ENCODE peak calls at places on chromosomes 13 and 19, in four cellular contexts. S is IMR-90, N is mesendoderm, L is H1. G is an unnamed sample.

GRCh38 chr13:85879014-85879413 is 79.8 kb upstream of the SLITRK6 start:
- DNase-seq in S (no peak), N (no peak), L (no peak), G (no peak)

GRCh38 chr13:109790951-109791605 is 4.7 kb upstream of the IRS2 start:
- DNase-seq in S (peak), N (peak), L (no peak), G (peak)

GRCh38 chr13:92136449-92137180 is 738.2 kb downstream of the GPC5 start:
- DNase-seq in S (no peak), N (no peak), L (no peak), G (no peak)

GRCh38 chr13:36530050-36530789 is 97.9 kb downstream of the CCNA1 start:
- DNase-seq in S (no peak), N (peak), L (no peak), G (no peak)

GRCh38 chr13:40082644-40083043 is 427.2 kb downstream of the COG6 start:
- DNase-seq in S (no peak), N (no peak), L (no peak), G (no peak)

GRCh38 chr19:48102870-48103751 is 7.5 kb downstream of the PLA2G4C start:
- DNase-seq in S (peak), N (peak), L (no peak), G (peak)

GRCh38 chr19:52492991-52493470 is 34.4 kb upstream of the ZNF808 start:
- DNase-seq in S (no peak), N (peak), L (peak), G (peak)

GRCh38 chr13:20118268-20119140 is 42.3 kb downstream of the GJA3 start:
- DNase-seq in S (no peak), N (peak), L (no peak), G (peak)

GRCh38 chr19:12668937-12669271 is 2.3 kb downstream of the WDR83 start:
- DNase-seq in S (peak), N (peak), L (no peak), G (no peak)

GRCh38 chr19:1864480-1865171 is 1.2 kb upstream of the KLF16 start:
- DNase-seq in S (peak), N (peak), L (no peak), G (peak)

GRCh38 chr13:32737111-32737571 is 150.9 kb downstream of the PDS5B start:
- DNase-seq in S (no peak), N (no peak), L (no peak), G (no peak)

GRCh38 chr19:2329162-2329505 is 650 bp downstream of the SPPL2B start:
- DNase-seq in S (no peak), N (no peak), L (no peak), G (no peak)

GRCh38 chr13:73090116-73090811 is 31.5 kb downstream of the KLF5 start:
- DNase-seq in S (peak), N (peak), L (peak), G (peak)

GRCh38 chr13:46580362-46580839 is 27.4 kb downstream of the LRCH1 start:
- DNase-seq in S (no peak), N (no peak), L (no peak), G (no peak)

GRCh38 chr13:27079421-27079958 is 92.1 kb downstream of the USP12 start:
- DNase-seq in S (peak), N (peak), L (peak), G (peak)

GRCh38 chr13:21569686-21570085 is 34.3 kb downstream of the MICU2 start:
- DNase-seq in S (no peak), N (no peak), L (no peak), G (no peak)

GRCh38 chr13:112873851-112874750 is 94.9 kb upstream of the MCF2L start:
- DNase-seq in S (peak), N (peak), L (peak), G (peak)

GRCh38 chr19:3479819-3480215 is 508 bp downstream of the SMIM24 start:
- DNase-seq in S (no peak), N (peak), L (no peak), G (peak)

GRCh38 chr19:12757544-12758274 is 6.1 kb downstream of the BEST2 start:
- DNase-seq in S (peak), N (peak), L (peak), G (peak)

GRCh38 chr13:22275393-22275792 is 604.5 kb downstream of the FGF9 start:
- DNase-seq in S (no peak), N (no peak), L (no peak), G (no peak)

GRCh38 chr13:27411393-27411792 is 13.0 kb upstream of the GTF3A start:
- DNase-seq in S (no peak), N (peak), L (no peak), G (no peak)

GRCh38 chr19:38649305-38650179 is 2.1 kb downstream of the ACTN4 start:
- DNase-seq in S (no peak), N (no peak), L (no peak), G (no peak)

GRCh38 chr13:83327091-83327490 is 555.2 kb downstream of the SLITRK1 start:
- DNase-seq in S (no peak), N (no peak), L (no peak), G (no peak)

GRCh38 chr13:33312150-33312908 is 26.8 kb upstream of the STARD13 start:
- DNase-seq in S (peak), N (peak), L (no peak), G (no peak)

GRCh38 chr13:73061478-73062275 is 2.9 kb downstream of the KLF5 start:
- DNase-seq in S (no peak), N (peak), L (no peak), G (no peak)

GRCh38 chr13:100694722-100695644 is 20.4 kb upstream of the TMTC4 start:
- DNase-seq in S (peak), N (peak), L (peak), G (peak)

GRCh38 chr19:295687-296370 is 4.6 kb upstream of the PLPP2 start:
- DNase-seq in S (no peak), N (peak), L (no peak), G (no peak)

GRCh38 chr13:102035969-102036368 is 365.9 kb downstream of the FGF14 start:
- DNase-seq in S (no peak), N (no peak), L (no peak), G (no peak)

GRCh38 chr13:96650301-96650886 is 343.9 kb downstream of the OXGR1 start:
- DNase-seq in S (no peak), N (peak), L (no peak), G (no peak)

GRCh38 chr19:13060964-13061927 is 41.4 kb downstream of the LYL1 start:
- DNase-seq in S (peak), N (peak), L (no peak), G (peak)

GRCh38 chr19:19654441-19654840 is 9.0 kb downstream of the ATP13A1 start:
- DNase-seq in S (no peak), N (no peak), L (no peak), G (no peak)

GRCh38 chr13:111115841-111116500 is 861 bp downstream of the ARHGEF7 start:
- DNase-seq in S (peak), N (peak), L (no peak), G (no peak)

GRCh38 chr13:47546265-47546962 is 454.7 kb downstream of the SUCLA2 start:
- DNase-seq in S (no peak), N (no peak), L (no peak), G (no peak)

GRCh38 chr13:25911020-25911419 is 140.8 kb downstream of the SHISA2 start:
- DNase-seq in S (no peak), N (peak), L (peak), G (peak)

GRCh38 chr13:26881154-26881553 is 120.6 kb upstream of the GPR12 start:
- DNase-seq in S (peak), N (no peak), L (no peak), G (no peak)

GRCh38 chr13:101325423-101325822 is 90.9 kb downstream of the NALCN start:
- DNase-seq in S (no peak), N (no peak), L (no peak), G (no peak)

GRCh38 chr19:29299416-29300380 is 86.7 kb upstream of the UQCRFS1 start:
- DNase-seq in S (no peak), N (no peak), L (no peak), G (no peak)

GRCh38 chr19:35777411-35777841 is 2.1 kb downstream of the ARHGAP33 start:
- DNase-seq in S (no peak), N (peak), L (no peak), G (peak)

GRCh38 chr19:35774274-35775045 is 904 bp upstream of the ARHGAP33 start:
- DNase-seq in S (no peak), N (no peak), L (no peak), G (peak)

GRCh38 chr19:35775046-35775297 is 392 bp upstream of the ARHGAP33 start:
- DNase-seq in S (no peak), N (no peak), L (no peak), G (no peak)

GRCh38 chr19:35776102-35776788 is 881 bp downstream of the ARHGAP33 start:
- DNase-seq in S (no peak), N (no peak), L (no peak), G (no peak)

DNA sequence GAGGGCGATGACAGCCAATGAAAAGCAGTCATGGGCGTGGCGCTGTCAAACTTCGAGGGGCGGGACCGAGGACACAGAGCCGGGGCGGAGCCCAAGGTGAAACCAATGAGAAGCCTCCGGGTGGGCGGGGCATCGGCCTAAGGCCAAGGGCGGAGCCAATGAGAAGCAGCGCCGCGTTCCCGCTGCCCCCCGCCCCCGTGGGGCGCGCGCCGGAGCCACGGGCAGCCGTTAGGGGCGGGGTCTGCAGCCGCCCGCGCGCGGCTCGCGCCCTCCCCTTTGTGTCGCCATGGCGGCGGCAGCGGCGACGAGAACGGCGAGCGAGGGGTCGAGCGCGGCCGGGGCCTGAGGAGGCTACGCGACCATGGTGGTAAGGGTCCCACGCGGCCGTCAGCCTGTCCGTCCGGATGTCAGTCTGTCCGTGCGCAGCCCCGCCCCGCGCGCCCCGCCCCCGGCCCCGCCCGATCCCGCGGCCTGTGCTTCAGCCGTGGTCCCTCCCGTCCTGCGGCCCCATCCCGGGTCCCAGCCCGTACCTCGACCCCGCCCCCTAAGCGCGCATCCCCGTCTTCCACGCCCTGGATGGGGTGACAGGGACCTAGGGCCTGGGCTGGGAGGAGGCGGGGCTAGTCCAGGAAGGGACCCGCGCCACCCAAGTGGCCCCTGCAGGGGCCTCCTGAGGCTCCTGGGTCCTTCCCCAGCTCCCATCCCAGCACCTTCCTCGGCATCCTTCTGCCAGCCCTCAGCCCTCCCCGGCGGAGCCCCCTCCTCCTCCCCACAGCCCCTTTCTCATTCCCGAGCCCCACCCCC is at the start of gene ARHGAP33:
- DNase-seq in S (peak), N (peak), L (peak), G (peak)
- H3K18ac ChIP-seq in S (no peak), N (peak), L (no peak), G (no peak)

DNA sequence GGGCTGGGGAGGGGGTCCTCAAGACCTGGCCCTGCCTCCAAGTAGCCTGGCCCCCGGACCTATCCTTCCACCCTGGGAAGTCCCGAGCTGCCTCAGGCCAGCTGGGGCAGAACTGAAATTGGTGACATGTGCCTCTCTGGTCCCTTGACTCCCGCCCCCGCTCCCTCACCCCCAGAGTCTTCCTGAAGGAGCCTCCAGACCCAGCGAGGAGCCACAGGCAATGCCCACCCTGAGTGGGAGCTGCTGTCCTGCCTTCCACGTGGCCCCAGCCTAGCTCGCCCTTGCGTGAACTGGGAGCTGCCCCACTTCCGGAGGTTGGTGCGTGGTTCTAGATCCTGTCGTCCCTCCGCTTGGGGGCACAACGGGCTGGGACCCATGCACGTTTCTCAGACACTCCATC is 34.6 kb downstream of the CEBPA start:
- DNase-seq in S (no peak), N (no peak), L (no peak), G (no peak)
- H4K5ac ChIP-seq in S (no peak), N (no peak), L (no peak), G (no peak)

DNA sequence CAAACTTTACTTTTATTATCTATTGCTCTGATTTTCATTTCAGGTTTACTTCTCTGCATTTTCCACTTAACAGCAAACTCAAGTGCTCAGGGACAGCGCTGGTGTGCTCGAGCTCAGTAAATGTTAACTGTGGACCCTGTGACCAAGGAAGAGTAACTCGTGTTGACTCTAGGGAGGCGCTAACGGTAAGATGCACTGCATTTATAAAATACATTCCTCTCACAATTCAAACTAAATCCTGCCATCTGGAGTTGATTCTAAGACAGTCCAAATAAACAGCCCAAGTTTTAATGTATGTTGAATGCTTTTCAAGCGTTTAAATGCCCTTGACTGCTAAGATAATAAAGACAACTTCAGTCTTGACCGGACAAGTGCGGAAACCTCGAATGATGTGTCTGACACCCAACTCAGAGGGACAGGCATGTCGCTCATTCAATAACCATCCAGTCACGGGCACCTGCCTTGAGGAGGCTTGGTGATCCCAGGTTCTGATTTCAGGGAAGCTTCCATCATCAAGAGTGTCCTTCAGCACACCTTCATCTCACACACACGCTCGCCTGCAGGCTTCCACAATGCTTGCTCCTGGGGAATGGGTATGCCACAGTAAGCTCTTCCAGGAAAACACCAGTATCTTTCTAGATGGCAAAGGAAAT is 93.1 kb downstream of the STK24 start:
- DNase-seq in S (peak), N (no peak), L (no peak), G (no peak)
- H4K8ac ChIP-seq in S (no peak), N (no peak), L (no peak), G (no peak)

DNA sequence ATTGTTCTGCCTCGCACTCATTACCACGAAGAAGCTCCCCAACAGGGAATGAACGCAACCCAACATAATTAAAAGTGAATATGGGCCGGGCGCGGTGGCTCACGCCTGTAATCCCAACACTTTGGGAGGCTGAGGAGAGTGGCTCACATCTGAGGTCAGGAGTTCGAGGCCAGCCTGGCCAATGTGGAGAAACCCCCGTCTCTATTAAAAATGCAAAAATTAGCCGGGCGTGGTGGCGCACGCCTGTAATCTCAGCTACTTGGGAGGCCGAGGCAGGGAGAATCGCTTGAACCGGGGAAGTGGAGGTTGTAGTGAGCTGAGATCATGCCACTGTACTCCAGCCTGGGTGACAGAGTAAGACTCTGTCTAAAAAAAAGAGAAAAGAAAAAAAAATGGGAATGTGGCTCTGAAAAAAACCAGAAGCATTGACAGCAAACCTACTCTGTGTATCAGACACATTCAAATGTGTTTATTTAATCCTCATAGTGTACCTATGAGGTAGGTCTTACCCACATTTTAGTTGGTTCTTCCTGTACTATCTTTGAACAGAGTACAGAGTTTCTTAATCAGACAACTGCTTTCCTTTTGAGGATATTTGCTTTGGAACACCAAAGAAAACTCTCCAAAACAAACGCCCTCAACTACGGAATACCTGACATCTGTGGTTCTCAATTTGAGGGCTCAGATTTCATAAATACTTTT is 70.0 kb downstream of the NUFIP1 start:
- DNase-seq in S (no peak), N (no peak), L (no peak), G (no peak)
- H3K18ac ChIP-seq in S (peak), N (peak), L (no peak), G (peak)

GRCh38 chr19:10430505-10431253 is 10.3 kb downstream of the PDE4A start:
- DNase-seq in S (peak), N (no peak), L (no peak), G (no peak)
- H4K5ac ChIP-seq in S (peak), N (no peak), L (no peak), G (no peak)

DNA sequence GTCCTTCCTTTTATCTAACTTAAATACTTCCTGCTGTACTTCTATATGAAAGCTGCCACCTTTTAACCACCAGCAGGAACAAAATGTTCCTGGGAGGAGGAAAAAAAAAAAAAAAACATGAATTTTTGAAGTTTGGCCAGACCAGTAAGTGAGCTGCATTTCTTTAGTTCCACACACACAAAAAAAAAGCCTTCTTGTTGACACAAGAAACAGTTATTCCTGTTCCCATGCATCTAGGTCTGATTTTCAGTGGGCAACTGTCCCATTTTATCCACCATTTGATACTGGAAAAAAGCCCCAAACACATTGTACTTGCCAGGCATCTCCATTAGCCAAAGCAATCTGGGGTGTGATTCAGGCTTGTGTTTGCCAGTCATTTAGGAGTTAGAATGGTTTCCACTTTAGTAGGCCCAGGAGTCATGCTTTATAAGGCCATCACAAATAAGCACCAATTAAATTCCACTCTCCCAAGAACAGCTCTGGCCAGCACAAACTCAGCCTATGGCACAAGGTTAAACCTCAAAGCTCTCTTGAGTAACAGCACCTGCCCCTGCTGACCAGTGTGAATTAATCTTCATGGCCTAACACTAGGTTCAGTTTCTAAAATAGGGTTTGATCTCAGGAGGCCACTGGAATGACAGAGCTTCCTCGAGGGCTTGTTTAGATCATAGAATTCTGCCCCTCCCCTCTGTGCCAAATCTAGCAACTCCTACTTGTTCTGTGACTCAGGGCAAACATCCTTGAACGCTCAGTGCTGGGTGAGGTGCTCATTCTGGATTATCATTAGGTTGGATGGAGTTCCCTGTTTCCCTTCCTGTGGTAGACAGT is 67.1 kb downstream of the NUFIP1 start:
- DNase-seq in S (peak), N (no peak), L (no peak), G (no peak)
- H4K8ac ChIP-seq in S (peak), N (no peak), L (no peak), G (no peak)

G was measured in H9.